ENCODE peak calls at places on chromosomes 11 and 22, in nine cellular contexts. I is stimulated activated CD4-positive, alpha-beta T cell treated with anti-CD3 and anti-CD28 coated beads, Interleukin-2, amount 100 ng/mL, for 48 hours; Z is left cardiac atrium; W is A549; N is epithelial cell of prostate; A is mesothelial cell of epicardium; P is T-helper 9 cell; C is AG04450; V is midbrain. G is an unnamed sample.
A peak's percentile ranks its signal among the peaks of the same experiment; 100 is the strongest.

GRCh38 chr11:32002311-32002710 is 88.6 kb upstream of the RCN1 start:
- DNase-seq in Z (no peak), I (no peak), W (no peak), C (no peak), N (no peak), P (no peak), V (no peak), A (no peak), G (no peak)

GRCh38 chr11:13278620-13279486 is 1.3 kb downstream of the BMAL1 start:
- DNase-seq in N (no peak), Z (no peak), I (no peak), V (no peak), A (no peak), P (no peak), C (no peak), W (no peak), G (peak; percentile 31)

GRCh38 chr11:18384157-18384641 is 10.2 kb upstream of the LDHA start:
- DNase-seq in Z (peak; percentile 66), C (peak; percentile 38), W (peak; percentile 94), P (no peak), A (no peak), V (no peak), I (no peak), N (no peak), G (peak; percentile 92)

GRCh38 chr11:68373810-68374501 is 61.6 kb downstream of the LRP5 start:
- DNase-seq in V (peak; percentile 46), I (no peak), N (no peak), Z (peak; percentile 63), A (no peak), P (no peak), W (no peak), C (no peak), G (peak; percentile 86)

GRCh38 chr11:77196961-77197360 is 68.9 kb downstream of the MYO7A start:
- DNase-seq in I (no peak), P (no peak), Z (peak; percentile 8), C (no peak), A (no peak), W (no peak), N (no peak), V (no peak), G (no peak)

GRCh38 chr11:122309262-122309925 is 193.4 kb upstream of the BLID start:
- DNase-seq in A (no peak), W (no peak), V (peak; percentile 69), Z (peak; percentile 22), I (no peak), P (no peak), C (no peak), N (no peak), G (peak; percentile 48)

GRCh38 chr11:75536786-75537629 is 11.3 kb upstream of the GDPD5 start:
- DNase-seq in Z (no peak), I (peak; percentile 44), P (no peak), W (peak; percentile 60), A (no peak), V (no peak), C (no peak), N (no peak), G (no peak)

GRCh38 chr11:120314861-120315260 is 10.2 kb upstream of the TLCD5 start:
- DNase-seq in P (no peak), Z (no peak), V (no peak), W (no peak), C (no peak), N (no peak), I (no peak), A (no peak), G (no peak)

GRCh38 chr11:94325681-94326080 is 21.3 kb downstream of the IZUMO1R start:
- DNase-seq in A (no peak), P (peak; percentile 22), V (no peak), Z (no peak), W (peak; percentile 50), C (no peak), I (peak; percentile 39), N (no peak), G (peak; percentile 38)

GRCh38 chr22:25388866-25389540 is 169.6 kb downstream of the CRYBB2 start:
- DNase-seq in C (no peak), W (no peak), A (no peak), Z (no peak), V (peak; percentile 15), P (no peak), N (no peak), I (no peak), G (no peak)

GRCh38 chr22:26298605-26299310 is 129.5 kb downstream of the SEZ6L start:
- DNase-seq in W (no peak), I (no peak), A (no peak), P (no peak), V (no peak), Z (no peak), N (no peak), C (no peak), G (no peak)

GRCh38 chr22:43396321-43396933 is 15.4 kb upstream of the MPPED1 start:
- DNase-seq in W (no peak), I (no peak), Z (no peak), A (no peak), C (no peak), N (no peak), V (no peak), P (no peak), G (no peak)

GRCh38 chr11:73404048-73404447 is 27.8 kb downstream of the RELT start:
- DNase-seq in N (no peak), P (no peak), C (no peak), A (no peak), W (peak; percentile 63), V (peak; percentile 74), I (no peak), Z (peak; percentile 71), G (peak; percentile 81)

GRCh38 chr11:26551186-26551801 is 20.8 kb downstream of the MUC15 start:
- DNase-seq in C (no peak), Z (no peak), A (no peak), P (no peak), V (no peak), I (no peak), N (no peak), W (no peak), G (no peak)

GRCh38 chr11:84564180-84564866 is 1062.8 kb downstream of the DLG2 start:
- DNase-seq in W (peak; percentile 87), A (peak; percentile 45), V (peak; percentile 23), Z (peak; percentile 26), I (peak; percentile 16), C (peak; percentile 6), P (no peak), N (peak; percentile 5), G (peak; percentile 61)

GRCh38 chr11:5247479-5248192 is 2.0 kb downstream of the HBG1 start:
- DNase-seq in V (no peak), I (no peak), A (no peak), N (no peak), Z (no peak), P (no peak), C (no peak), W (no peak), G (no peak)

GRCh38 chr22:21450320-21450831 is 16.8 kb upstream of the TMEM191C start:
- DNase-seq in Z (peak; percentile 10), W (no peak), P (no peak), I (no peak), V (no peak), A (no peak), N (no peak), C (no peak), G (no peak)

GRCh38 chr11:126698576-126698975 is 302.0 kb downstream of the KIRREL3 start:
- DNase-seq in A (no peak), C (no peak), V (no peak), N (no peak), Z (no peak), I (no peak), W (no peak), P (no peak), G (no peak)

GRCh38 chr11:13210424-13210823 is 67.2 kb upstream of the BMAL1 start:
- DNase-seq in W (peak; percentile 88), N (no peak), P (peak; percentile 6), I (no peak), V (peak; percentile 52), A (peak; percentile 53), Z (peak; percentile 44), C (peak; percentile 63), G (peak; percentile 79)

GRCh38 chr11:128576555-128576954 is 10.8 kb downstream of the ETS1 start:
- DNase-seq in Z (no peak), V (no peak), N (no peak), C (no peak), I (no peak), W (no peak), A (no peak), P (no peak), G (no peak)

GRCh38 chr22:45977003-45977395 is at the start of gene WNT7B:
- DNase-seq in C (no peak), N (peak; percentile 72), V (no peak), Z (no peak), W (peak; percentile 87), I (no peak), P (no peak), A (no peak), G (no peak)

GRCh38 chr11:17543574-17544180 is 539 bp downstream of the USH1C start:
- DNase-seq in N (no peak), C (no peak), I (no peak), W (no peak), V (no peak), P (no peak), A (no peak), Z (no peak), G (no peak)

GRCh38 chr11:270451-271208 is 7.6 kb upstream of the NLRP6 start:
- DNase-seq in P (no peak), Z (no peak), A (no peak), W (no peak), V (no peak), N (no peak), C (no peak), I (no peak), G (no peak)

G was measured in cardiac muscle cell.